ENCODE peak calls at places on chromosome X, in nine cellular contexts. K, G, Q, D, W, V, Z, U and A are unnamed samples.

GRCh38 chrX:145631461-145631951 is 186.1 kb upstream of the SLITRK2 start:
- DNase-seq in Q (no peak), D (no peak), K (no peak), G (no peak), W (no peak), U (no peak), Z (no peak), V (no peak), A (no peak)

GRCh38 chrX:150692837-150693781 is at the start of gene MTMR1:
- DNase-seq in W (peak; percentile 67), Q (no peak), V (peak; percentile 61), Z (peak; percentile 55), G (peak; percentile 49), D (peak; percentile 60), K (peak; percentile 69), U (peak; percentile 73), A (peak; percentile 48)

GRCh38 chrX:11757729-11758399 is at the start of gene MSL3:
- DNase-seq in K (peak; percentile 78), U (peak; percentile 56), G (peak; percentile 69), Q (no peak), Z (peak; percentile 83), W (peak; percentile 76), D (peak; percentile 89), V (peak; percentile 80), A (peak; percentile 76)

GRCh38 chrX:153598541-153599191 is at the start of gene CCNQ:
- DNase-seq in G (no peak), K (no peak), Z (peak; percentile 51), V (peak; percentile 66), W (no peak), U (peak; percentile 40), Q (no peak), D (peak; percentile 67), A (peak; percentile 53)

GRCh38 chrX:51215266-51215665 is 117.4 kb upstream of the NUDT10 start:
- DNase-seq in D (no peak), U (peak; percentile 1), Q (no peak), V (no peak), Z (peak; percentile 5), G (no peak), W (no peak), K (no peak), A (no peak)

GRCh38 chrX:137926090-137926489 is 360.2 kb downstream of the ZIC3 start:
- DNase-seq in G (no peak), Z (peak; percentile 39), U (peak; percentile 5), K (no peak), V (no peak), Q (no peak), W (no peak), D (no peak), A (no peak)

GRCh38 chrX:1874416-1874815 is 259.6 kb downstream of the ASMT start:
- DNase-seq in K (no peak), Z (no peak), Q (no peak), W (no peak), U (no peak), V (no peak), D (no peak), G (no peak), A (no peak)

GRCh38 chrX:154596290-154596929 is 11.5 kb downstream of the CTAG1A start:
- DNase-seq in G (no peak), Q (no peak), V (no peak), K (no peak), W (no peak), U (no peak), Z (peak; percentile 5), D (no peak), A (no peak)

GRCh38 chrX:109839694-109840358 is 106.8 kb upstream of the ACSL4 start:
- DNase-seq in D (peak; percentile 49), K (no peak), U (no peak), W (peak; percentile 64), Q (peak; percentile 10), G (no peak), Z (no peak), V (no peak), A (no peak)

GRCh38 chrX:84475101-84475500 is 27.2 kb downstream of the HDX start:
- DNase-seq in W (no peak), U (no peak), V (no peak), K (no peak), Q (no peak), G (no peak), Z (no peak), D (no peak), A (no peak)

GRCh38 chrX:148588649-148589310 is 88.4 kb downstream of the AFF2 start:
- DNase-seq in Q (no peak), K (no peak), W (no peak), U (peak; percentile 49), V (no peak), G (no peak), D (no peak), Z (no peak), A (no peak)

GRCh38 chrX:42678133-42678532 is 99.8 kb downstream of the PPP1R2C start:
- DNase-seq in V (no peak), G (no peak), D (no peak), W (no peak), K (no peak), Z (no peak), Q (no peak), U (peak; percentile 12), A (no peak)

DNA sequence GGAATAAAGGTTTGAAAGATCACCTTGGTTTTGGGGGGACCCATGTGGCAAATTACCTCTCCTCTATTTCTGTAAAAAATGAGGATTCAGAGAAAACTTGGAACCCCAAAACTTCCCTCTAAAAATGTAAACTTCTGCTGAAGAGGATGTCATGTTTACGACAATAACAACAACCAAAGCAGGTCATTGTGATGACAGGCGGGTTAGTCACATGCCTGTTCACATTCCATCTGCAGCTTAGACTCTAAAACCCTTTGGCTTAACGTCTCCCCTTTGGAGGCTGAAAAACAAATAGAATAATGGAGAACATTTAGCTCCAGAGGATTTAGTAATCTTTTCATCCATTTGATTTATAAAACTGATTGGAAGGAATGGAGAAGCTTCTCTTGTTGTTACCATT is 75.0 kb upstream of the FAM9C start:
- DNase-seq in K (no peak), U (no peak), Q (no peak), V (no peak), G (no peak), W (no peak), Z (no peak), D (no peak), A (no peak)
- H3K4me1 ChIP-seq in K (peaks cover 6% of the 10 kb centered on the region), U (no peaks in the 10 kb centered on the region), Q (no peaks in the 10 kb centered on the region), V (peaks cover 4% of the 10 kb centered on the region), G (no peaks in the 10 kb centered on the region), W (peaks cover 7% of the 10 kb centered on the region), Z (no peaks in the 10 kb centered on the region), D (no peaks in the 10 kb centered on the region), A (peaks cover 40% of the 10 kb centered on the region)

DNA sequence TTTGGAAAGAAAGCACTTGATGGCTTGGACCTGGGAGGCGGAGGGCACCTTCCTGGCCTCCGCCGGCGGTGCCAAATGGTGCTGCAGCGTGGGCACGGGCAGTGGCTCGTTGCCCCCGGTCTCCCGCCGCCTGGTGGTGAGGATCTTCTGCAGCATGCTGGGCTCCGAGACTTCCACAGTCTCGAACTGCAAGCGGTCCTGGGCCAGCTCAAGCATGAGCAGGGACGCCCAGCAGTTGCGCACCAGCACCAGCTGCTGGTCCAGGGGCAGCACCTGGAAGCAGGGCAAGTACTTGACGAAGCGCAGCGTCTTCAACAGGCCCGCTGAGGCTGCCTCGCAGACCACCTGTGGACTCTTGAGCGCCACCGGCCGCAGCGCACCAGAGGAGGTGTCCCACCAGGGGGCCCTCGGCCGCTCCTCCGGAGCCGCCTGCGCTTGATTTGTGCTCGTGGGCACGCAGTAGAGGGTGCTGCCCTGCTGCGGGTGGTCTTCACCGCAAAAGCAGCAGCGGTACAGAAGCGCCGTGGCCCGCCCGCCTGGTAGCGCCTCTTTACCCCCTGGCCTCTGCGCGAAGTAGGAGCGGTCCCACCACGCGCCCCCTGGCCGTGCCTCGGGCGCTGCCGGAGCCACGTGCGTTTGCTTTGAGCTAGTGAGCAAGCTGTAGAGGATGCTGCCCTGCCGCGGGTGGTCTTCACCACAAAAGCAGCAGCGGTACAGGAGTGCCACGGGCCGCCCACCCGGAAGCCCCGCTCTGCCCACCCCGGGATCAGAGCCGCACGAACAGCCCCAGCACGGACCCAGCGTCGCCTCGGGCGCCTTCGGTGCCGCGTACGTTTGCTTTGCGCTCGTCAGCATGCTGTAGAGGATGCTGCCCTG is 689 bp downstream of the NR0B1 start:
- DNase-seq in Q (no peak), D (peak; percentile 48), W (no peak), G (no peak), Z (peak; percentile 51), U (no peak), K (no peak), V (no peak), A (peak; percentile 24)
- TF ChIP-seq CTCF in Q (no peak), D (no peak), W (no peak), G (no peak), Z (peak; percentile 26), U (no peak), K (no peak), V (no peak), A (no peak)

DNA sequence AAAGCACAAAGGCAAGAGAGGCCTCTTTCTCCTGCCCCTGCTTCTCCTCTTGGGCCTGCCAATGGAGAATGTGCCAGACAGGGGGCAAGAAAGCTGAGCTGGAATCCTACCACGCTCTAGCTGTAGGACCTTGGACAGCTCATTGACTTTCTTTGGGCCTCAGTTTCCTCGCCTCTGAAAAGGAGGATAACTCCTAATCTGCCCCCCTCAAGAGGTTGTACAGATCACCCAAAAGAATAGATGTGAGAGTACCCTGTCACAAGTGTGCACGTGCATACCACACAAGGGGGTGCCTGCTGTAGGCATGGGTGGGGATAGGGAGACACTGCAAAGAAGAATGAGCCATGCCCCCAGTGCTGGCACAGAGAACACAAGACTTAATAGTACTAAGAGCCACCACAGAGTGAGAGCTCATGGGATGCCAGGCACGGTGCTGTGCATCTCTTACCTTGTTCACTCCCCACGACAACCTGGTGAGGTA is 2.3 kb downstream of the SASH3 start:
- DNase-seq in G (no peak), Q (no peak), Z (no peak), K (no peak), D (no peak), V (no peak), U (no peak), W (no peak), A (no peak)
- H3K4me1 ChIP-seq in G (no peaks in the 10 kb centered on the region), Q (no peaks in the 10 kb centered on the region), Z (no peaks in the 10 kb centered on the region), K (no peaks in the 10 kb centered on the region), D (no peaks in the 10 kb centered on the region), V (no peaks in the 10 kb centered on the region), U (peaks cover 68% of the 10 kb centered on the region), W (no peaks in the 10 kb centered on the region), A (no peaks in the 10 kb centered on the region)

GRCh38 chrX:7190157-7190556 is 42.2 kb upstream of the PUDP start:
- DNase-seq in Z (no peak), K (no peak), Q (no peak), W (no peak), D (no peak), U (peak; percentile 45), G (no peak), V (no peak), A (no peak)

GRCh38 chrX:7192871-7193270 is 44.9 kb upstream of the PUDP start:
- DNase-seq in D (no peak), V (no peak), W (no peak), K (no peak), U (no peak), Q (no peak), G (no peak), Z (no peak), A (no peak)

GRCh38 chrX:7194606-7195005 is 46.7 kb upstream of the PUDP start:
- DNase-seq in U (no peak), G (no peak), Z (no peak), Q (no peak), W (no peak), V (no peak), D (no peak), K (no peak), A (no peak)

DNA sequence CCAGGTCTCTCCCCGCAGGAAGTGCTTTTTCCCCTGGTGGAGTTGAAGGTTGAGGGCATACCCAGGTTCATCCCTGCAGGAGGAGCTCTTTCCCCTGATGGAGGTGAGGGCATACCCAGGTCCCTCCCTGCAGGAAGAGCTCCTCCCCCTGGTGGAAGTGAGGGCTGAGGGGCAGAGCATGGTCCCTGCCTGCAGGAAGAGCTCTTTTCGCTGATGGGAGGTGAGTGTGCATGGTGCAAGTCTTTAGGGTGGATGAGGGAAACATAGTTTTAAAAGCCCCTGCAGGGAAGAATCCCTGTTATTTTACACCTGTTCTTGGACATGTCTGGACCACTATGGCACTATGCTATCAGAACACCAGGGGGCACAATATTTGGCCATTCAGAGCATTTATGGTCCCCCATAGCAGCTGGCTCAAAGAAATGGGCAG is 43.7 kb upstream of the PUDP start:
- DNase-seq in V (no peak), K (no peak), Q (no peak), G (no peak), W (no peak), Z (peak; percentile 2), U (peak; percentile 14), D (no peak), A (no peak)
- TF ChIP-seq CTCF in V (no peak), K (no peak), Q (peak; percentile 33), G (peak; percentile 5), W (no peak), Z (no peak), U (peak; percentile 60), D (no peak), A (no peak)